ENCODE peak calls at places on chromosomes 5 and 9, in five cellular contexts. U is suprapubic skin, R is H1, O is HepG2, J is ovary. H is an unnamed sample. For H3K36me3, the result is how much of the 10 kb centered on the place peaks cover.

GRCh38 chr5:63247651-63248050 is 669.0 kb downstream of the LRRC70 start:
- DNase-seq in U (no peak), J (no peak), O (no peak), R (no peak), H (no peak)

GRCh38 chr9:123860603-123861002 is 69.3 kb downstream of the DENND1A start:
- DNase-seq in J (no peak), U (no peak), O (no peak), R (no peak), H (no peak)

GRCh38 chr5:73998496-73998895 is 372.5 kb downstream of the ARHGEF28 start:
- DNase-seq in R (no peak), U (no peak), O (peak), J (no peak), H (no peak)

GRCh38 chr5:160186480-160186879 is 42.8 kb upstream of the FABP6 start:
- DNase-seq in R (no peak), J (no peak), U (no peak), O (no peak), H (no peak)

GRCh38 chr9:1032181-1032580 is 18.0 kb upstream of the DMRT2 start:
- DNase-seq in U (no peak), R (no peak), O (no peak), J (no peak), H (no peak)

GRCh38 chr9:98922721-98923435 is 20.8 kb upstream of the COL15A1 start:
- DNase-seq in J (no peak), R (no peak), U (no peak), O (no peak), H (no peak)

GRCh38 chr5:174052636-174053035 is 7.1 kb downstream of the NSG2 start:
- DNase-seq in U (no peak), O (no peak), R (no peak), J (no peak), H (no peak)

GRCh38 chr9:135743546-135744332 is 41.8 kb downstream of the KCNT1 start:
- DNase-seq in R (no peak), O (no peak), U (no peak), J (no peak), H (no peak)

GRCh38 chr5:80216753-80217596 is 38.9 kb downstream of the SERINC5 start:
- DNase-seq in U (no peak), J (peak), O (no peak), R (no peak), H (peak)

GRCh38 chr5:135546014-135546413 is 10.2 kb upstream of the NEUROG1 start:
- DNase-seq in U (no peak), O (no peak), R (no peak), J (no peak), H (no peak)

GRCh38 chr9:82475584-82476328 is 487.2 kb downstream of the SPATA31D1 start:
- DNase-seq in U (no peak), O (no peak), J (no peak), R (no peak), H (no peak)

GRCh38 chr5:56011835-56012234 is 17.1 kb upstream of the IL6ST start:
- DNase-seq in J (no peak), O (no peak), R (no peak), U (no peak), H (no peak)

GRCh38 chr9:38087934-38088925 is 19.2 kb upstream of the SHB start:
- DNase-seq in R (peak), O (peak), J (peak), U (peak), H (peak)

DNA sequence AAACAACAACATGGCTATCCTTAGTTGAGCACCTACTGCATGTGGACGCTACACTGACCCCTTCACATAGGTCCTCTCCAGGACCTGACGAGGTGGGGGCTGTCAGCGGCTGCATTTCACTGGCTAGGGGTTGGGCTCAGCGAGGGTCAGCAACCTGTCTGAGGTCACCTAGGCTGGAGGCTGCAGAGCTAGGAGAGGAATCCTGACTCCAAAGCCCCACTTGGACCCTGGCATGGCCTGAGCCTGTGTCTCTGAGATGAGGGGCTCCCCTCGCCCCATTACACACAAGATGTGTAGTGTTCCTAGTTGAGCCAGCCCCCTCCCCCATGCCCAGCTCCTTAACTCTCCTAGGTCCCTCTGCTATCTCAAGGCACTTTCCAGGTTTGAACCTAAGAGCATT is 15.6 kb downstream of the CXXC5 start:
- DNase-seq in J (no peak), U (no peak), R (no peak), O (no peak), H (no peak)
- H3K4me3 ChIP-seq in J (no peak), U (no peak), R (no peak), O (no peak), H (no peak)

GRCh38 chr5:179880066-179880650 is 21.5 kb upstream of the MRNIP start:
- DNase-seq in O (no peak), U (no peak), J (no peak), R (no peak), H (no peak)

GRCh38 chr5:179879003-179879689 is 20.5 kb upstream of the MRNIP start:
- DNase-seq in O (no peak), J (no peak), U (no peak), R (no peak), H (no peak)

GRCh38 chr5:179879690-179880010 is 21.0 kb upstream of the MRNIP start:
- DNase-seq in U (no peak), R (no peak), J (no peak), O (no peak), H (no peak)

GRCh38 chr5:179875741-179876667 is 17.4 kb upstream of the MRNIP start:
- DNase-seq in U (no peak), R (no peak), O (no peak), J (no peak), H (no peak)

DNA sequence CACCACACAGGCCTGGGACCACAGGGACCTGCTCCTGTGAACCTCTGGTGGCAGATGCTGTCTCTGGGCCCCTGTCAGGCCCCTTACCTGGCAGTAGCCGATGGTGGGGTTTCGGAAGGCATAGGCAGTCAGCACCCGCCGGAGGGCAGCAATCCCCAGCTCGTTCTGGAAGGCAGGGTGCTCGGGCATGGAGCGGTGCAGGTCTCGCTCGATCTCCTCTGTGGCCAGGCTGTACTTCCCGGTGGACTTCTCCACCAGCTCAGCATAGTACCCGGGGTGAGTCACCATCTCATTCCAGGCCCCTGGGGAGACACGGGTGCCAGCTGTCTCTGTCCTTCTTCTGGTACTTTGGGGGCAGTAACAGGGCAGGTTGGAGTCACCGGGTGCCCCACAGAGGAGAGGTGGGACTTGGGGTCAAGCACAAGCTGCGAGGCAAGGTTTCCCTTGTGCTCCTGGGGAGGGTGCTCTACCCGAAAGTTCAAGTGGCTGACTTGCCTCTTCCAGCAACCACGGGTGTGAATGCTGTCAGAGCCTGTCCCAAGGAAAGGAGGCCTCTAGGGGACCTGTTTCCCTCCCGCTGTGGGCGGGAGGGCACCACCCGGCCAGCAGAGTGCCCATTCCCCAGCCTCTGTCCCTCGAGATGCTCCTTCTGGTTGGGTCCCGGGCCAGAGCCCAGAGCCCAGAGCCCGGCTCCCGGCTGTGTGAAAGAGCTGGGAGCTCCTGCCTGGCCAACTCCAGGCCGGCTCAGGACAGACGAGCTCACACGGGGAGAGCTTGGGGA is 19.8 kb upstream of the MRNIP start:
- DNase-seq in O (no peak), J (no peak), R (no peak), U (no peak), H (no peak)
- H3K36me3 ChIP-seq in O (under half), J (under half), R (under half), U (half or more), H (half or more)

GRCh38 chr9:14455243-14455642 is 141.3 kb upstream of the NFIB start:
- DNase-seq in J (no peak), O (no peak), U (no peak), R (no peak), H (no peak)
- TF ChIP-seq EP300 in J (no peak), O (no peak), U (no peak), R (no peak), H (no peak)

DNA sequence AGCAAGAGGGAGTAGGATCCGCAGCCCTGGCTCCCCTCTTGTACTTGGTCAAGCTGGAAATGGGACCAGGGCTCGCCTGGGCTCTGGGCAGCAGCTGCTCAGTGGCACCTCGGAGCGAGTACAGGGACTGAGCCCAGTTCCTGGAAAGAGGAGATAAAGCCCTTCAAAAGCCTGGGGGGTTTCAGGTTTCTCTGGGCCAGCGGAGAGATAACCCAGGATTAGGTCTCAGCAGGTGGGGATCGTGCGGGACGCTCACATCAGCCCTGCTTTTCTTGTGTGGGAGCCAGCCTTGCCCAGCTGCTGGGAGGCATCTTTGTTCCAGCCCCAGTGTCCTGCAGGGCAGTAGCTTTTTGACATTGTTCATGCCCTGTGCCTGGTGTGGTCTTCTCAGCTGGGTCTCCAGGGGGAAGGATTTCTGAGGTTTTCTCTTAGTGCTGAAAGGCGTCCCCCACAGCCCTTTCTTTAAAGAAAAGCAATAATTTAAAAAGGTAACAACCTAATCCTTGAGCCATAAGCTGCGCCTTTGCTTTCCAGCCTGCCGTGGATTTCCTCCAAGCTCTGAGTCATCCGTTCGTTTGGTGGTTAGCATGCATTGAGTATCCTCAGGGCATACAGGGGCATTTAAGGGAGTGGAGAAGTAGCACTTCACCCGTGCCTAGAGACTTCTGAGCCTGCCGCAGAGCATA is 657 bp upstream of the TNC start:
- DNase-seq in O (no peak), J (no peak), U (peak), R (peak), H (peak)
- H3K4me3 ChIP-seq in O (no peak), J (peak), U (peak), R (peak), H (peak)

GRCh38 chr5:90494043-90494442 is 19.4 kb downstream of the POLR3G start:
- DNase-seq in O (no peak), U (no peak), R (no peak), J (no peak), H (no peak)

GRCh38 chr5:90484540-90484939 is 9.9 kb downstream of the POLR3G start:
- DNase-seq in J (no peak), U (no peak), O (no peak), R (no peak), H (no peak)

GRCh38 chr5:90483206-90483605 is 8.5 kb downstream of the POLR3G start:
- DNase-seq in J (no peak), O (no peak), U (no peak), R (no peak), H (no peak)

DNA sequence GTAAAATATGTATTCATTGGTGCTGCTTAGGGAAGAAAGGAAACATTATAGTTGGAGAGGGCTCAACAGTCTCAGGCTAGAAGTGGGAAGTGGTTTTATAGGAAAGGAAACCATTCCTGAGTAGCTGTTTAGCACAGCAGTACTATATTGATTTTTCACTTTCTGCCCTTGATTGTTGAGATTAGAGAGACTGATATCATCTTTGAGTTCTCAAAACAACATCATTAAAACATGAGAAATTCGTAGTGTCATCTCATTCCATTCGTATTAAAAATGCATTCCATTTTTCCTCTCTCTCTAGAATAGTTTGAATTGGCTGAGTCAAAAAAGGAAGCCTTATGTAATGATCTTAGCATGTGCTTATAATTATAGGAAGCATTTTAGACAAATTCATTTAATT is 14.1 kb downstream of the POLR3G start:
- DNase-seq in U (no peak), J (no peak), O (no peak), R (no peak), H (no peak)
- H3K36me3 ChIP-seq in U (under half), J (under half), O (under half), R (under half), H (under half)

GRCh38 chr5:121009058-121009457 is 545.0 kb downstream of the PRR16 start:
- DNase-seq in O (no peak), R (no peak), U (no peak), J (no peak), H (no peak)
- TF ChIP-seq EP300 in O (no peak), R (no peak), U (no peak), J (no peak), H (no peak)

DNA sequence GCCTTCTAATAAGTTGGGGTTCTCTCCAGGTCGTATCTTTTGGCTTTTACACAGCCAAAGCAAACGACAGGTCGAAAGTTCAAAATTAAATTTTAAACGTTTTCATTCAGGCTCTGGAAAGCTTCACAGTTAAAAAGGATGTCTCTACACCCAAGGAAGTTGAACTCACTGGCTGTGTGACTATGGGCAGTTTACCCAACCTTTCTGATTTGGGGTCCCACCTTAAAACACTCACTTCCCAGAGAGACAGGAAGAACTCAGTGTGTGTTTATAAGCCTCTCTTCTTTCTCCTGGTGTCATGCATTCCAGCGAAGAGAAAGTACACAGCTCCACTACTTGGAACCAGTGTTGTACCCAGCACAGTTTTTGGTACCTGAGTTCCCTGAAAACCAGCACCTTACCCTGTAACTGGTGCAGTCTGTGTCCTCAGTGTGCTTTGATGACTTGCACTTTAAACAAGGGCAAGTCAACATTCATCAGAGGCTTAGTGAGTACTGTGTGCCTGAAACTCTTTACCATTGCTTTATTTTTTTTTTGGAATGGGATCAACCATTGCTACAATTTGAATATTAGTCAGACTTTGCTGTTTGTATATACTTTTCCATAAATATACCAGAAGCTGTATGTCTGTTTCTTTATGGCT is 1.7 kb downstream of the SRD5A1 start:
- DNase-seq in J (no peak), R (no peak), O (peak), U (no peak), H (no peak)
- H3K4me3 ChIP-seq in J (no peak), R (peak), O (peak), U (peak), H (no peak)

GRCh38 chr9:15512204-15512603 is 1.4 kb upstream of the PSIP1 start:
- DNase-seq in U (no peak), R (no peak), J (no peak), O (no peak), H (no peak)
- H3K36me3 ChIP-seq in U (under half), R (under half), J (under half), O (under half), H (under half)

GRCh38 chr9:119961774-119962408 is 592.7 kb upstream of the BRINP1 start:
- DNase-seq in R (peak), O (peak), U (no peak), J (no peak), H (no peak)
- TF ChIP-seq EP300 in R (no peak), O (no peak), U (no peak), J (no peak), H (no peak)

H was measured in sigmoid colon.